ENCODE peak calls at places on chromosomes 4 and X, in five cellular contexts. One of them, this sample, is unnamed.

GRCh38 chrX:1242901-1243402 is 25.7 kb upstream of the CSF2RA start:
- DNase-seq in SK-N-SH: no peak
- DNase-seq in HEK293T: no peak
- DNase-seq in GM12878: peak
- DNase-seq in K562: no peak
- DNase-seq in this sample: no peak

GRCh38 chrX:143633530-143634372 is 2.1 kb downstream of the SLITRK4 start:
- DNase-seq in SK-N-SH: no peak
- DNase-seq in HEK293T: no peak
- DNase-seq in GM12878: no peak
- DNase-seq in K562: no peak
- DNase-seq in this sample: no peak

GRCh38 chr4:22389240-22389871 is 126.5 kb downstream of the ADGRA3 start:
- DNase-seq in SK-N-SH: peak
- DNase-seq in HEK293T: peak
- DNase-seq in GM12878: no peak
- DNase-seq in K562: peak
- DNase-seq in this sample: peak

GRCh38 chrX:154327026-154327820 is 31.6 kb downstream of the TKTL1 start:
- DNase-seq in SK-N-SH: no peak
- DNase-seq in HEK293T: no peak
- DNase-seq in GM12878: no peak
- DNase-seq in K562: no peak
- DNase-seq in this sample: no peak

GRCh38 chr4:133320576-133321170 is 171.6 kb downstream of the PCDH10 start:
- DNase-seq in SK-N-SH: peak
- DNase-seq in HEK293T: peak
- DNase-seq in GM12878: no peak
- DNase-seq in K562: peak
- DNase-seq in this sample: peak

GRCh38 chrX:118459494-118459893 is 36.1 kb upstream of the DOCK11 start:
- DNase-seq in SK-N-SH: peak
- DNase-seq in HEK293T: peak
- DNase-seq in GM12878: peak
- DNase-seq in K562: peak
- DNase-seq in this sample: peak

GRCh38 chrX:106484233-106484632 is 127.5 kb upstream of the RADX start:
- DNase-seq in SK-N-SH: no peak
- DNase-seq in HEK293T: no peak
- DNase-seq in GM12878: peak
- DNase-seq in K562: no peak
- DNase-seq in this sample: no peak

GRCh38 chr4:19982556-19982955 is 269.1 kb upstream of the SLIT2 start:
- DNase-seq in SK-N-SH: no peak
- DNase-seq in HEK293T: no peak
- DNase-seq in GM12878: no peak
- DNase-seq in K562: no peak
- DNase-seq in this sample: no peak

GRCh38 chr4:8008391-8008790 is 68.7 kb upstream of the AFAP1 start:
- DNase-seq in SK-N-SH: no peak
- DNase-seq in HEK293T: no peak
- DNase-seq in GM12878: no peak
- DNase-seq in K562: no peak
- DNase-seq in this sample: no peak

GRCh38 chr4:175772170-175772685 is 39.8 kb downstream of the GPM6A start:
- DNase-seq in SK-N-SH: no peak
- DNase-seq in HEK293T: no peak
- DNase-seq in GM12878: no peak
- DNase-seq in K562: no peak
- DNase-seq in this sample: no peak

GRCh38 chr4:76980280-76980679 is 30.7 kb downstream of the SEPTIN11 start:
- DNase-seq in SK-N-SH: no peak
- DNase-seq in HEK293T: no peak
- DNase-seq in GM12878: no peak
- DNase-seq in K562: no peak
- DNase-seq in this sample: no peak

GRCh38 chrX:109709129-109709631 is 23.9 kb downstream of the ACSL4 start:
- DNase-seq in SK-N-SH: no peak
- DNase-seq in HEK293T: no peak
- DNase-seq in GM12878: peak
- DNase-seq in K562: no peak
- DNase-seq in this sample: peak

GRCh38 chr4:23837366-23837765 is 52.5 kb downstream of the PPARGC1A start:
- DNase-seq in SK-N-SH: no peak
- DNase-seq in HEK293T: no peak
- DNase-seq in GM12878: no peak
- DNase-seq in K562: no peak
- DNase-seq in this sample: no peak
- TF ChIP-seq FOXM1 in SK-N-SH: no peak
- TF ChIP-seq FOXM1 in HEK293T: no peak
- TF ChIP-seq FOXM1 in GM12878: no peak
- TF ChIP-seq FOXM1 in K562: no peak
- TF ChIP-seq FOXM1 in this sample: no peak

GRCh38 chr4:52877694-52878093 is 15.6 kb downstream of the RASL11B start:
- DNase-seq in SK-N-SH: no peak
- DNase-seq in HEK293T: no peak
- DNase-seq in GM12878: no peak
- DNase-seq in K562: no peak
- DNase-seq in this sample: no peak
- TF ChIP-seq FOXM1 in SK-N-SH: no peak
- TF ChIP-seq FOXM1 in HEK293T: no peak
- TF ChIP-seq FOXM1 in GM12878: no peak
- TF ChIP-seq FOXM1 in K562: no peak
- TF ChIP-seq FOXM1 in this sample: no peak

DNA sequence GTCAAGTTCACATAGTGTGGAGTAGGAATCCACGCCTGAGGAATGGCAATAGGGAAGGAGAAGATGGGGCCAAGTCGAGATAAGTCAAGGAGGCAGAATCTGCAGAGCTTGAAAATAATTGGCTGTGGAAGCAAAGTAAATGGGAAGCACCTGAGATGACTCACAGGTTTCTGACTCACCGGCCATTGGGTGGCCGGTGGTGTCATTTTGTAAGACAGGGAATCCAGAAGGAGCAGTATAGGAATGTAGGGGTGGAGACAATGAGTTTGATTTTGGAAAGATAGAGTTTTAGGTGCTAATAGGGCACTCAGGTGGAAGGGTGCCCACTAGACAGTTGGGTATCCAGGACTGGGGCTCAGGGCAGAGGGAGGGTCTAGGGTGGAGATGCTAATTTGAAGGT is 201.0 kb upstream of the MAMLD1 start:
- DNase-seq in SK-N-SH: no peak
- DNase-seq in HEK293T: no peak
- DNase-seq in GM12878: no peak
- DNase-seq in K562: no peak
- DNase-seq in this sample: no peak
- TF ChIP-seq FOXM1 in SK-N-SH: no peak
- TF ChIP-seq FOXM1 in HEK293T: no peak
- TF ChIP-seq FOXM1 in GM12878: no peak
- TF ChIP-seq FOXM1 in K562: no peak
- TF ChIP-seq FOXM1 in this sample: no peak

GRCh38 chr4:173214231-173214630 is 45.6 kb downstream of the GALNT7 start:
- DNase-seq in SK-N-SH: no peak
- DNase-seq in HEK293T: no peak
- DNase-seq in GM12878: no peak
- DNase-seq in K562: no peak
- DNase-seq in this sample: no peak

GRCh38 chr4:173211222-173211621 is 42.6 kb downstream of the GALNT7 start:
- DNase-seq in SK-N-SH: no peak
- DNase-seq in HEK293T: no peak
- DNase-seq in GM12878: no peak
- DNase-seq in K562: no peak
- DNase-seq in this sample: no peak

GRCh38 chr4:173211838-173212237 is 43.2 kb downstream of the GALNT7 start:
- DNase-seq in SK-N-SH: no peak
- DNase-seq in HEK293T: no peak
- DNase-seq in GM12878: no peak
- DNase-seq in K562: no peak
- DNase-seq in this sample: no peak

GRCh38 chr4:173213296-173213695 is 44.7 kb downstream of the GALNT7 start:
- DNase-seq in SK-N-SH: no peak
- DNase-seq in HEK293T: no peak
- DNase-seq in GM12878: no peak
- DNase-seq in K562: no peak
- DNase-seq in this sample: no peak

GRCh38 chr4:173212379-173212778 is 43.8 kb downstream of the GALNT7 start:
- DNase-seq in SK-N-SH: no peak
- DNase-seq in HEK293T: no peak
- DNase-seq in GM12878: no peak
- DNase-seq in K562: no peak
- DNase-seq in this sample: no peak
- TF ChIP-seq FOXM1 in SK-N-SH: no peak
- TF ChIP-seq FOXM1 in HEK293T: no peak
- TF ChIP-seq FOXM1 in GM12878: no peak
- TF ChIP-seq FOXM1 in K562: no peak
- TF ChIP-seq FOXM1 in this sample: no peak

DNA sequence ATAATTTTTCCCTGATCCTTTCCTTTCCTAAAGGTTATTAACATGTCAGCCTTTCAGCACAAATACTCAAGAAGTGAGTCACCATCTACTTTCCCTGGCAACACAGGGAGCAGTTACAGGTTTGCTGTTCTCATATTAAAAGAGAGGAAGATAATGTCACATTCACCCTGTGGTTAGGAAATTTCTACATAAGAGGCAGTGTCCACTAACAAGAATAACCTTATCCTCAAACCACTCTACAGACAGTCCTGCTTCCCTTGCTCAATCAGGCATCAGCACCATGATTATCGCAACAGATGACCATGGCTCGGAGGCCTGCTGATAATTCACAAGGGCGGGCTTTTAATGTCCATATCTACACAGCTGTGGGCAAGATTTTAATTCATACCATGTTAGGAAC is 30.9 kb downstream of the RNF150 start:
- DNase-seq in SK-N-SH: peak
- DNase-seq in HEK293T: no peak
- DNase-seq in GM12878: no peak
- DNase-seq in K562: no peak
- DNase-seq in this sample: no peak
- TF ChIP-seq FOXM1 in SK-N-SH: no peak
- TF ChIP-seq FOXM1 in HEK293T: no peak
- TF ChIP-seq FOXM1 in GM12878: no peak
- TF ChIP-seq FOXM1 in K562: no peak
- TF ChIP-seq FOXM1 in this sample: no peak

GRCh38 chrX:47643926-47644325 is 6.4 kb downstream of the ELK1 start:
- DNase-seq in SK-N-SH: no peak
- DNase-seq in HEK293T: no peak
- DNase-seq in GM12878: no peak
- DNase-seq in K562: no peak
- DNase-seq in this sample: no peak
- TF ChIP-seq FOXM1 in SK-N-SH: no peak
- TF ChIP-seq FOXM1 in HEK293T: no peak
- TF ChIP-seq FOXM1 in GM12878: no peak
- TF ChIP-seq FOXM1 in K562: no peak
- TF ChIP-seq FOXM1 in this sample: no peak

DNA sequence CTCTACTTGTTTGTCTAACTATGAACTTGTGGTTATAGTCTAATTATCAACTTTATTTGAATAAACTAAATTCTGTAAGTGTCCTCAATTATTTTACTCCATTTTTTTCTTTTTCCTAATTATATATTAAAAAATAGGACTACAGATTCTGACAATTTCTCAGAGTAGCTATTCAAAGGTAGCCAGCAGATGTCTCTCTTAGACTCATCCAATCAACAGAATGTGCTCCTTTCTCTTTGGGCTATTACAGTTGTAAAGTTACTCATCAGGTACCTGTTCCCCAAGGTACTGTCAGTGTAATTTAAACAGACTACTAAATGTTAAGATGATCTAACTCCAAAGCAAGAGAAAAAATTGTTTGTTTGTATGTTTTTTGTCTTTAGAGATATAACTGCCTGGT is 248.6 kb downstream of the PCDH18 start:
- DNase-seq in SK-N-SH: peak
- DNase-seq in HEK293T: no peak
- DNase-seq in GM12878: no peak
- DNase-seq in K562: no peak
- DNase-seq in this sample: no peak
- TF ChIP-seq FOXM1 in SK-N-SH: no peak
- TF ChIP-seq FOXM1 in HEK293T: no peak
- TF ChIP-seq FOXM1 in GM12878: no peak
- TF ChIP-seq FOXM1 in K562: no peak
- TF ChIP-seq FOXM1 in this sample: no peak

DNA sequence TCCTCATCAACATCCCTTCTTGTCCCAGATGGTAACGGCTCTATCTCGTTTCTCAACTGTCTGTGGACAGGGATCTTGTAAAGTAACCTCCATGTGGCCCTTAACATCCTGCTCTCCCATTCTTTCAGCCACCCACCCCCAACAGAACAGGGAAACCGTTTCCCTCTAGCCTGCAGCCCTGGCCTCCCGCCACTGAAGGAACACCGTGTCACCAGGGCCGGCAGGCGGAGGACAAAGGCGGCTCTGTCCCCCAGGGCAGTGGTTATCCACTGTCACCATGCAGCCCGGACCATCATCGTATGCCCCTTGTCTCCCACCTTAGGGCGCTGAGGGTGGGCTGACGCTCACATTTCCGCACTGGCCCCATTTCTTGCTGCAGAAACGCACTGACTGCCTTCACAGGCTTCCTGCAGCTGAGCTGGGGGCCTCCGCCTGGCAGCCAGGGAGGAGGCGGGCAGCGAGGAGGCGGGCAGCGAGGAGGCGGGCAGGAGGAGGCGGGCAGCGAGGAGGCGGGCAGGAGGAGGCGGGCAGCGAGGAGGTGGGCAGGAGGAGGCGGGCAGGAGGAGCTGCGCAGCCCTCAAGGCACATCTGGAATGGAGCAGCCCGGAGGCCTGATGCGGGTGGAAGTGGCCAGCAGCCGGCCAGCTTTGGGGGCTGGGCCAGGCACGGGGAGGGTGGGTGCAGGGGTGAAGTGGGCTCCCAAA is 20.8 kb upstream of the KIAA0232 start:
- DNase-seq in SK-N-SH: peak
- DNase-seq in HEK293T: no peak
- DNase-seq in GM12878: no peak
- DNase-seq in K562: no peak
- DNase-seq in this sample: no peak
- TF ChIP-seq FOXM1 in SK-N-SH: no peak
- TF ChIP-seq FOXM1 in HEK293T: no peak
- TF ChIP-seq FOXM1 in GM12878: no peak
- TF ChIP-seq FOXM1 in K562: no peak
- TF ChIP-seq FOXM1 in this sample: no peak